ENCODE peak calls at places on chromosome 6, in nine cellular contexts. T, A, E, H, B, D, Y, U and C are unnamed samples.

GRCh38 chr6:98469146-98469545 is 365.2 kb upstream of the POU3F2 start:
- DNase-seq in T (no peak), A (no peak), E (no peak), H (no peak), B (no peak), D (peak), Y (no peak), U (no peak), C (peak)

GRCh38 chr6:149859368-149859767 is 4.8 kb downstream of the LRP11 start:
- DNase-seq in T (no peak), A (no peak), E (peak), H (no peak), B (no peak), D (peak), Y (no peak), U (peak), C (peak)

GRCh38 chr6:93581371-93581770 is 162.0 kb upstream of the EPHA7 start:
- DNase-seq in T (no peak), A (no peak), E (no peak), H (no peak), B (no peak), D (no peak), Y (no peak), U (no peak), C (no peak)

GRCh38 chr6:123810214-123810613 is 6.5 kb downstream of the NKAIN2 start:
- DNase-seq in T (no peak), A (no peak), E (no peak), H (no peak), B (no peak), D (no peak), Y (no peak), U (no peak), C (no peak)

GRCh38 chr6:160139420-160139851 is 17.8 kb downstream of the SLC22A1 start:
- DNase-seq in T (no peak), A (no peak), E (no peak), H (no peak), B (peak), D (peak), Y (no peak), U (no peak), C (peak)

GRCh38 chr6:327538-328183 is 35.4 kb downstream of the DUSP22 start:
- DNase-seq in T (no peak), A (peak), E (no peak), H (no peak), B (no peak), D (peak), Y (no peak), U (no peak), C (peak)

GRCh38 chr6:28943223-28943556 is 19.4 kb upstream of the TRIM27 start:
- DNase-seq in T (no peak), A (no peak), E (no peak), H (no peak), B (no peak), D (no peak), Y (no peak), U (peak), C (no peak)

GRCh38 chr6:39330476-39330875 is 8.0 kb upstream of the KCNK16 start:
- DNase-seq in T (no peak), A (no peak), E (peak), H (no peak), B (no peak), D (no peak), Y (no peak), U (no peak), C (no peak)

GRCh38 chr6:2875840-2876207 is 27.3 kb downstream of the SERPINB9 start:
- DNase-seq in T (peak), A (peak), E (no peak), H (no peak), B (no peak), D (peak), Y (peak), U (no peak), C (no peak)

GRCh38 chr6:113162739-113163138 is 694.4 kb upstream of the MARCKS start:
- DNase-seq in T (no peak), A (no peak), E (no peak), H (no peak), B (no peak), D (no peak), Y (no peak), U (no peak), C (no peak)

GRCh38 chr6:32885698-32886286 is 31.8 kb downstream of the PSMB9 start:
- DNase-seq in T (no peak), A (no peak), E (peak), H (no peak), B (no peak), D (peak), Y (peak), U (peak), C (peak)

GRCh38 chr6:107318100-107318736 is 141.1 kb downstream of the PDSS2 start:
- DNase-seq in T (peak), A (peak), E (peak), H (peak), B (peak), D (peak), Y (peak), U (peak), C (peak)

GRCh38 chr6:170439366-170440351 is 113.4 kb downstream of the PSMB1 start:
- DNase-seq in T (no peak), A (no peak), E (no peak), H (no peak), B (no peak), D (no peak), Y (no peak), U (no peak), C (no peak)

GRCh38 chr6:158211273-158212055 is 43.3 kb downstream of the GTF2H5 start:
- DNase-seq in T (no peak), A (no peak), E (no peak), H (no peak), B (no peak), D (peak), Y (no peak), U (no peak), C (peak)

GRCh38 chr6:20870493-20870892 is 336.2 kb downstream of the CDKAL1 start:
- DNase-seq in T (no peak), A (no peak), E (no peak), H (no peak), B (no peak), D (no peak), Y (peak), U (no peak), C (no peak)

GRCh38 chr6:152368761-152369624 is 268.2 kb downstream of the SYNE1 start:
- DNase-seq in T (no peak), A (no peak), E (no peak), H (peak), B (no peak), D (no peak), Y (no peak), U (no peak), C (peak)

GRCh38 chr6:127160484-127160883 is 42.0 kb downstream of the RSPO3 start:
- DNase-seq in T (no peak), A (no peak), E (no peak), H (no peak), B (no peak), D (no peak), Y (no peak), U (no peak), C (no peak)

GRCh38 chr6:31907158-31907813 is 5.4 kb upstream of the ZBTB12 start:
- DNase-seq in T (no peak), A (no peak), E (peak), H (no peak), B (peak), D (peak), Y (no peak), U (no peak), C (peak)

GRCh38 chr6:18477301-18477941 is 90.3 kb downstream of the RNF144B start:
- DNase-seq in T (no peak), A (no peak), E (peak), H (no peak), B (no peak), D (peak), Y (no peak), U (no peak), C (no peak)

GRCh38 chr6:11096109-11096508 is 2.5 kb downstream of the SMIM13 start:
- DNase-seq in T (no peak), A (no peak), E (peak), H (peak), B (peak), D (peak), Y (peak), U (peak), C (peak)

GRCh38 chr6:34393191-34393967 is 910 bp upstream of the NUDT3 start:
- DNase-seq in T (peak), A (no peak), E (peak), H (no peak), B (no peak), D (no peak), Y (no peak), U (peak), C (no peak)

GRCh38 chr6:69631552-69632346 is 165.1 kb downstream of the LMBRD1 start:
- DNase-seq in T (no peak), A (no peak), E (no peak), H (no peak), B (no peak), D (peak), Y (no peak), U (no peak), C (peak)

GRCh38 chr6:32692019-32692418 is 25.6 kb upstream of the HLA-DQB1 start:
- DNase-seq in T (peak), A (peak), E (peak), H (no peak), B (peak), D (no peak), Y (peak), U (no peak), C (no peak)

GRCh38 chr6:159887761-159888160 is 3.0 kb upstream of the MAS1 start:
- DNase-seq in T (no peak), A (no peak), E (no peak), H (no peak), B (peak), D (no peak), Y (no peak), U (no peak), C (no peak)

GRCh38 chr6:53059648-53060589 is 5.3 kb upstream of the FBXO9 start:
- DNase-seq in T (no peak), A (no peak), E (no peak), H (no peak), B (peak), D (no peak), Y (peak), U (no peak), C (no peak)

GRCh38 chr6:130466744-130467052 is 100.9 kb downstream of the TMEM200A start:
- DNase-seq in T (no peak), A (no peak), E (no peak), H (no peak), B (no peak), D (peak), Y (no peak), U (no peak), C (no peak)

GRCh38 chr6:109379706-109380105 is 2.6 kb downstream of the CD164 start:
- DNase-seq in T (no peak), A (no peak), E (no peak), H (no peak), B (no peak), D (peak), Y (peak), U (no peak), C (peak)

GRCh38 chr6:37314803-37315515 is 38.8 kb upstream of the RNF8 start:
- DNase-seq in T (no peak), A (no peak), E (peak), H (peak), B (peak), D (peak), Y (peak), U (peak), C (peak)

GRCh38 chr6:29627762-29628418 is 5.1 kb downstream of the GABBR1 start:
- DNase-seq in T (peak), A (peak), E (no peak), H (peak), B (no peak), D (peak), Y (peak), U (peak), C (peak)

GRCh38 chr6:170102038-170102437 is 188.8 kb downstream of the DLL1 start:
- DNase-seq in T (no peak), A (no peak), E (no peak), H (no peak), B (peak), D (no peak), Y (no peak), U (no peak), C (no peak)

GRCh38 chr6:119241124-119241491 is 108.5 kb downstream of the MAN1A1 start:
- DNase-seq in T (no peak), A (no peak), E (no peak), H (no peak), B (peak), D (peak), Y (peak), U (peak), C (peak)

GRCh38 chr6:46993846-46994245 is 48.3 kb downstream of the ADGRF1 start:
- DNase-seq in T (no peak), A (no peak), E (no peak), H (no peak), B (no peak), D (peak), Y (no peak), U (no peak), C (peak)

GRCh38 chr6:88662653-88663174 is 300.7 kb downstream of the RNGTT start:
- DNase-seq in T (no peak), A (no peak), E (no peak), H (no peak), B (no peak), D (no peak), Y (no peak), U (no peak), C (no peak)

GRCh38 chr6:163701761-163702160 is 287.2 kb downstream of the QKI start:
- DNase-seq in T (no peak), A (no peak), E (peak), H (no peak), B (no peak), D (no peak), Y (no peak), U (no peak), C (no peak)

GRCh38 chr6:28368522-28368921 is 18.8 kb downstream of the ZKSCAN3 start:
- DNase-seq in T (no peak), A (no peak), E (peak), H (no peak), B (no peak), D (no peak), Y (no peak), U (no peak), C (no peak)

GRCh38 chr6:96116674-96117073 is 100.9 kb downstream of the FUT9 start:
- DNase-seq in T (no peak), A (no peak), E (no peak), H (no peak), B (peak), D (no peak), Y (peak), U (no peak), C (no peak)

GRCh38 chr6:56552212-56553130 is 90.2 kb downstream of the DST start:
- DNase-seq in T (no peak), A (no peak), E (no peak), H (no peak), B (no peak), D (peak), Y (no peak), U (no peak), C (no peak)

GRCh38 chr6:140073456-140073855 is 699.0 kb upstream of the CITED2 start:
- DNase-seq in T (no peak), A (no peak), E (peak), H (no peak), B (no peak), D (no peak), Y (no peak), U (no peak), C (peak)

GRCh38 chr6:47308674-47309325 is 905 bp downstream of the TNFRSF21 start:
- DNase-seq in T (no peak), A (peak), E (no peak), H (peak), B (peak), D (peak), Y (peak), U (peak), C (peak)